ENCODE peak calls at places on chromosomes 1 and 21, in seven cellular contexts. One of them, this sample, is unnamed.

GRCh38 chr1:241323510-241323909 is 33.5 kb downstream of the RGS7 start:
- DNase-seq in tibial nerve: no peak
- DNase-seq in cardiac muscle cell: peak; percentile 21
- DNase-seq in fibroblast of lung: peak; percentile 56
- DNase-seq in CD8-positive, alpha-beta T cell: no peak
- DNase-seq in tibial artery: no peak
- DNase-seq in esophagus squamous epithelium: no peak
- DNase-seq in this sample: no peak

GRCh38 chr1:190837888-190838287 is 360.2 kb upstream of the BRINP3 start:
- DNase-seq in tibial nerve: no peak
- DNase-seq in cardiac muscle cell: no peak
- DNase-seq in fibroblast of lung: no peak
- DNase-seq in CD8-positive, alpha-beta T cell: no peak
- DNase-seq in tibial artery: no peak
- DNase-seq in esophagus squamous epithelium: no peak
- DNase-seq in this sample: no peak

GRCh38 chr1:74969566-74970135 is 164.5 kb upstream of the LHX8 start:
- DNase-seq in tibial nerve: no peak
- DNase-seq in cardiac muscle cell: no peak
- DNase-seq in fibroblast of lung: no peak
- DNase-seq in CD8-positive, alpha-beta T cell: no peak
- DNase-seq in tibial artery: no peak
- DNase-seq in esophagus squamous epithelium: no peak
- DNase-seq in this sample: no peak

GRCh38 chr1:207964195-207964966 is 53.5 kb upstream of the CD34 start:
- DNase-seq in tibial nerve: no peak
- DNase-seq in cardiac muscle cell: peak; percentile 34
- DNase-seq in fibroblast of lung: no peak
- DNase-seq in CD8-positive, alpha-beta T cell: no peak
- DNase-seq in tibial artery: no peak
- DNase-seq in esophagus squamous epithelium: no peak
- DNase-seq in this sample: no peak

GRCh38 chr1:95730986-95731385 is 497.0 kb downstream of the RWDD3 start:
- DNase-seq in tibial nerve: no peak
- DNase-seq in cardiac muscle cell: no peak
- DNase-seq in fibroblast of lung: no peak
- DNase-seq in CD8-positive, alpha-beta T cell: no peak
- DNase-seq in tibial artery: no peak
- DNase-seq in esophagus squamous epithelium: no peak
- DNase-seq in this sample: no peak

GRCh38 chr1:212975607-212975918 is 25.2 kb downstream of the VASH2 start:
- DNase-seq in tibial nerve: no peak
- DNase-seq in cardiac muscle cell: no peak
- DNase-seq in fibroblast of lung: peak; percentile 52
- DNase-seq in CD8-positive, alpha-beta T cell: no peak
- DNase-seq in tibial artery: no peak
- DNase-seq in esophagus squamous epithelium: no peak
- DNase-seq in this sample: no peak

GRCh38 chr1:53500184-53501064 is 41.2 kb downstream of the DMRTB1 start:
- DNase-seq in tibial nerve: no peak
- DNase-seq in cardiac muscle cell: no peak
- DNase-seq in fibroblast of lung: no peak
- DNase-seq in CD8-positive, alpha-beta T cell: no peak
- DNase-seq in tibial artery: no peak
- DNase-seq in esophagus squamous epithelium: no peak
- DNase-seq in this sample: no peak

GRCh38 chr1:61455400-61455799 is 269.5 kb downstream of the TM2D1 start:
- DNase-seq in tibial nerve: no peak
- DNase-seq in cardiac muscle cell: no peak
- DNase-seq in fibroblast of lung: no peak
- DNase-seq in CD8-positive, alpha-beta T cell: no peak
- DNase-seq in tibial artery: no peak
- DNase-seq in esophagus squamous epithelium: no peak
- DNase-seq in this sample: no peak

GRCh38 chr21:39003982-39004775 is 179.1 kb downstream of the PSMG1 start:
- DNase-seq in tibial nerve: no peak
- DNase-seq in cardiac muscle cell: peak; percentile 67
- DNase-seq in fibroblast of lung: peak; percentile 84
- DNase-seq in CD8-positive, alpha-beta T cell: no peak
- DNase-seq in tibial artery: no peak
- DNase-seq in esophagus squamous epithelium: no peak
- DNase-seq in this sample: no peak

GRCh38 chr1:231357831-231358354 is 19.8 kb downstream of the SPRTN start:
- DNase-seq in tibial nerve: no peak
- DNase-seq in cardiac muscle cell: peak; percentile 79
- DNase-seq in fibroblast of lung: peak; percentile 83
- DNase-seq in CD8-positive, alpha-beta T cell: peak; percentile 55
- DNase-seq in tibial artery: peak; percentile 37
- DNase-seq in esophagus squamous epithelium: no peak
- DNase-seq in this sample: no peak

GRCh38 chr1:184903111-184903692 is 71.1 kb downstream of the NIBAN1 start:
- DNase-seq in tibial nerve: no peak
- DNase-seq in cardiac muscle cell: no peak
- DNase-seq in fibroblast of lung: no peak
- DNase-seq in CD8-positive, alpha-beta T cell: no peak
- DNase-seq in tibial artery: no peak
- DNase-seq in esophagus squamous epithelium: no peak
- DNase-seq in this sample: no peak

GRCh38 chr1:87236585-87236984 is 92.1 kb upstream of the LMO4 start:
- DNase-seq in tibial nerve: no peak
- DNase-seq in cardiac muscle cell: no peak
- DNase-seq in fibroblast of lung: peak; percentile 31
- DNase-seq in CD8-positive, alpha-beta T cell: no peak
- DNase-seq in tibial artery: no peak
- DNase-seq in esophagus squamous epithelium: no peak
- DNase-seq in this sample: no peak
- H3K27ac ChIP-seq in tibial nerve: no peak overlapping the region
- H3K27ac ChIP-seq in cardiac muscle cell: no peak overlapping the region
- H3K27ac ChIP-seq in fibroblast of lung: peak overlapping the region; percentile 40
- H3K27ac ChIP-seq in CD8-positive, alpha-beta T cell: no peak overlapping the region
- H3K27ac ChIP-seq in tibial artery: no peak overlapping the region
- H3K27ac ChIP-seq in esophagus squamous epithelium: no peak overlapping the region
- H3K27ac ChIP-seq in this sample: no peak overlapping the region

DNA sequence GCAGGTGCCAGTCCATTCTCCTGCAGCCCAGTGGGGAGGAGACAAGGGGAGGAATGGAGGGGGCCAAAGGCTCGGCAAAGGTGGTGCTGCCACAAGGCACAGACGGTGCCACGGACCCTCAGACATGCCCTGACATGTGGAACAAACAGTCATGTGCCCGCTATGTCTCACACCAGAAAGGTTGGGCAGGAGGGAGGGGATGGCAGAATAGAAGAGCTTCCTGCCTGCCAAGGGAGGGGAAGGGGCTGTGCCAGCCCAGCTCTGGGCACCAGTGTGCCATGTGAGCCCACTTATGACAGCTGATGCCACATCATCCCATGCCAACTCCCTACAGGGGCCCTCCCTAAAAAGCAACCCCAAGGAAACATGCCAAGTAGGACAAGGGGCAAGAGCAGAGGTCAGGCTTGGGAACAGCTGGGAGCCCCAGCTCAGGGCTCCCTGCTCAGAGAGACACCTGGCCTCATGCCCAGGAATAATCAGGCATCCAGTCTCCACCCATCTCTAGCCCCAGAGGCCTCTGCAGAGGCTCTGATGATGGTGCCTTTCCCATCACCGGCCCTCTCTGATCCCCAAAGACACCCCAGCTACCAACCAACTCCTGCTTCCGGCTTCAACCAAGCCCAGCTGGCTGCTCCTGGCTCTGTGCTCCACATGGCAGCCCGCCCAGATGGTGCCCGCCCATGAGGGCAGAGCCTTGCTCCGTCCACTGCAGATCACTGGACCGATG is 10.4 kb downstream of the ADGRB2 start:
- DNase-seq in tibial nerve: peak; percentile 34
- DNase-seq in cardiac muscle cell: peak; percentile 59
- DNase-seq in fibroblast of lung: peak; percentile 81
- DNase-seq in CD8-positive, alpha-beta T cell: no peak
- DNase-seq in tibial artery: peak; percentile 30
- DNase-seq in esophagus squamous epithelium: no peak
- DNase-seq in this sample: no peak
- H3K4me1 ChIP-seq in tibial nerve: no peaks in the 10 kb centered on the region
- H3K4me1 ChIP-seq in cardiac muscle cell: peaks cover 67% of the 10 kb centered on the region
- H3K4me1 ChIP-seq in fibroblast of lung: peaks cover 16% of the 10 kb centered on the region
- H3K4me1 ChIP-seq in CD8-positive, alpha-beta T cell: peaks cover 24% of the 10 kb centered on the region
- H3K4me1 ChIP-seq in tibial artery: no peaks in the 10 kb centered on the region
- H3K4me1 ChIP-seq in esophagus squamous epithelium: peaks cover 7% of the 10 kb centered on the region
- H3K4me1 ChIP-seq in this sample: no peaks in the 10 kb centered on the region

GRCh38 chr1:111214884-111215283 is 12.6 kb upstream of the CHI3L2 start:
- DNase-seq in tibial nerve: no peak
- DNase-seq in cardiac muscle cell: no peak
- DNase-seq in fibroblast of lung: no peak
- DNase-seq in CD8-positive, alpha-beta T cell: no peak
- DNase-seq in tibial artery: no peak
- DNase-seq in esophagus squamous epithelium: no peak
- DNase-seq in this sample: no peak

GRCh38 chr1:111209622-111210021 is 9.2 kb upstream of the DENND2D start:
- DNase-seq in tibial nerve: no peak
- DNase-seq in cardiac muscle cell: no peak
- DNase-seq in fibroblast of lung: no peak
- DNase-seq in CD8-positive, alpha-beta T cell: no peak
- DNase-seq in tibial artery: no peak
- DNase-seq in esophagus squamous epithelium: no peak
- DNase-seq in this sample: no peak

GRCh38 chr1:111213412-111213811 is 13.0 kb upstream of the DENND2D start:
- DNase-seq in tibial nerve: no peak
- DNase-seq in cardiac muscle cell: no peak
- DNase-seq in fibroblast of lung: no peak
- DNase-seq in CD8-positive, alpha-beta T cell: no peak
- DNase-seq in tibial artery: no peak
- DNase-seq in esophagus squamous epithelium: no peak
- DNase-seq in this sample: peak; percentile 43

GRCh38 chr1:111214086-111214801 is 13.3 kb upstream of the CHI3L2 start:
- DNase-seq in tibial nerve: no peak
- DNase-seq in cardiac muscle cell: no peak
- DNase-seq in fibroblast of lung: no peak
- DNase-seq in CD8-positive, alpha-beta T cell: no peak
- DNase-seq in tibial artery: no peak
- DNase-seq in esophagus squamous epithelium: no peak
- DNase-seq in this sample: no peak

GRCh38 chr1:111212634-111213335 is 12.3 kb upstream of the DENND2D start:
- DNase-seq in tibial nerve: no peak
- DNase-seq in cardiac muscle cell: no peak
- DNase-seq in fibroblast of lung: no peak
- DNase-seq in CD8-positive, alpha-beta T cell: no peak
- DNase-seq in tibial artery: no peak
- DNase-seq in esophagus squamous epithelium: no peak
- DNase-seq in this sample: no peak
- H3K27ac ChIP-seq in tibial nerve: no peak overlapping the region
- H3K27ac ChIP-seq in cardiac muscle cell: no peak overlapping the region
- H3K27ac ChIP-seq in fibroblast of lung: no peak overlapping the region
- H3K27ac ChIP-seq in CD8-positive, alpha-beta T cell: no peak overlapping the region
- H3K27ac ChIP-seq in tibial artery: no peak overlapping the region
- H3K27ac ChIP-seq in esophagus squamous epithelium: no peak overlapping the region
- H3K27ac ChIP-seq in this sample: no peak overlapping the region

DNA sequence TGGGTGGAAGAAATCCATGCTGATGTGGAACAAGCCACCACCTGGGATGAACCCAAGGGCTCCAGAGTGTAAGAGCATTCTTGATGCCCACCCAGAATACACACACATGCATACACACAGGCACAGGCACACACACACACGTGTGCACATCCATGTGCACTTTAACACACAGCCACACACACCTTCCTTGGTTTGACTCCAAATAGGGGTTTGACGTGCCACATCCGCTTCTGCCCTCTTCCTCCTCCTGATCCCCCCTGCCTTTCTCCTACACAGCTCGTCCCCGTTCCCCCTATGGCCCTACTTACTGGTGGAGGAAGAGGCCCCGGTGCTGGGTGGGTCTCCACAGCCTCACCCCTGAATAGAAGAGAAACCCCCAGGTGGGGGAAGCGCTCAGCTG is 16.0 kb downstream of the SPATA21 start:
- DNase-seq in tibial nerve: no peak
- DNase-seq in cardiac muscle cell: no peak
- DNase-seq in fibroblast of lung: no peak
- DNase-seq in CD8-positive, alpha-beta T cell: no peak
- DNase-seq in tibial artery: no peak
- DNase-seq in esophagus squamous epithelium: no peak
- DNase-seq in this sample: no peak
- H3K4me1 ChIP-seq in tibial nerve: no peaks in the 10 kb centered on the region
- H3K4me1 ChIP-seq in cardiac muscle cell: no peaks in the 10 kb centered on the region
- H3K4me1 ChIP-seq in fibroblast of lung: no peaks in the 10 kb centered on the region
- H3K4me1 ChIP-seq in CD8-positive, alpha-beta T cell: peaks cover 26% of the 10 kb centered on the region
- H3K4me1 ChIP-seq in tibial artery: no peaks in the 10 kb centered on the region
- H3K4me1 ChIP-seq in esophagus squamous epithelium: no peaks in the 10 kb centered on the region
- H3K4me1 ChIP-seq in this sample: no peaks in the 10 kb centered on the region

GRCh38 chr1:3355089-3355488 is 99.4 kb upstream of the ARHGEF16 start:
- DNase-seq in tibial nerve: no peak
- DNase-seq in cardiac muscle cell: no peak
- DNase-seq in fibroblast of lung: no peak
- DNase-seq in CD8-positive, alpha-beta T cell: no peak
- DNase-seq in tibial artery: no peak
- DNase-seq in esophagus squamous epithelium: no peak
- DNase-seq in this sample: no peak
- H3K27ac ChIP-seq in tibial nerve: peak overlapping the region; percentile 98
- H3K27ac ChIP-seq in cardiac muscle cell: peak overlapping the region; percentile 12
- H3K27ac ChIP-seq in fibroblast of lung: no peak overlapping the region
- H3K27ac ChIP-seq in CD8-positive, alpha-beta T cell: no peak overlapping the region
- H3K27ac ChIP-seq in tibial artery: peak overlapping the region; percentile 94
- H3K27ac ChIP-seq in esophagus squamous epithelium: peak overlapping the region; percentile 14
- H3K27ac ChIP-seq in this sample: no peak overlapping the region

DNA sequence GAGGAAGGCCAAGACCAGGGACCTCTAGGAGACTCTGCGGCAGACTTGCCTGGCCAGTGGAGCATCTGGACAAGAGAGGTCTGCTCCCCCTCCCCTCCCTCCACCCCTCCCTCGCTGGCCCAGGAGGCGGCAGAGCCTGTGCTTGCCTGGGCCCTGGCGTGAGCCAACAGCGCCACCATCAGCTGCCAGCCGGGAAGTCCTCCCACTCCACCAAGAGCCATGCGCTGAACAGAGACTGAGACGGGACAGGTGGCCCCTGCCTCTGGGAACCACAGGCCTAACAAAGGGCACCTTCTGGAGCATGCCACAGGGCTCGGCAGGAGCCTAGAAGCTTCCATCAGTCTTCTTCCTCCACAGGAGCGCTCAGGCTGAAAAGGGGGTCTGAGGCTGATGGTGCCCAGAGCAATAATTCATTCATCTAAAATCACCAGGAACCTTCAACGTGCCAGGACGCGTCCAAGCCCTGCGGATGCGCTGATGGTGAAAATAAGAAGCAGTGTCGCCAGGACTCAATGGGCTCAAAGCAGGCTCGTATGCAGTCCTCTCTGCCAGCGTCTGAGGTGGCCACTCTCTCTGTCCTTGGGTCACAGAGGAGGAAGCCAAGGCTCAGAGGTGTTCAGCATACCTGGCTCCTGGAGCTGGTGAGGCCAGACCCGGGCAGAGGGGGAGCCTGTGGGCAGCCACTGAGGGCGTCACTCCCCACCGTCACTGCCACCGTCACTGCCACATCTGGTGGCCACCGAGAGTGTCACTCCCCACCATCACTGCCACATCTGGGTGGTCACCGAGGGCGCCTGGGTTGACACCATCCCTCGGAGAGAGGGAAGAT is 161.2 kb downstream of the NPHP4 start:
- DNase-seq in tibial nerve: no peak
- DNase-seq in cardiac muscle cell: no peak
- DNase-seq in fibroblast of lung: no peak
- DNase-seq in CD8-positive, alpha-beta T cell: no peak
- DNase-seq in tibial artery: no peak
- DNase-seq in esophagus squamous epithelium: no peak
- DNase-seq in this sample: peak; percentile 64
- H3K4me1 ChIP-seq in tibial nerve: no peaks in the 10 kb centered on the region
- H3K4me1 ChIP-seq in cardiac muscle cell: no peaks in the 10 kb centered on the region
- H3K4me1 ChIP-seq in fibroblast of lung: no peaks in the 10 kb centered on the region
- H3K4me1 ChIP-seq in CD8-positive, alpha-beta T cell: no peaks in the 10 kb centered on the region
- H3K4me1 ChIP-seq in tibial artery: no peaks in the 10 kb centered on the region
- H3K4me1 ChIP-seq in esophagus squamous epithelium: no peaks in the 10 kb centered on the region
- H3K4me1 ChIP-seq in this sample: no peaks in the 10 kb centered on the region